ENCODE peak calls at places on chromosomes 7 and 10, in five cellular contexts. O is HEK293T, K is M059J, I is left cardiac atrium, S is WTC11. H is an unnamed sample.

GRCh38 chr10:95297402-95297801 is 6.6 kb upstream of the PDLIM1 start:
- DNase-seq in O (no peak), K (no peak), I (no peak), S (no peak), H (no peak)

GRCh38 chr10:124560377-124560776 is 98.8 kb downstream of the LHPP start:
- DNase-seq in O (no peak), K (no peak), I (peak; percentile 70), S (no peak), H (peak; percentile 39)

GRCh38 chr10:129161184-129161583 is 305.9 kb upstream of the MGMT start:
- DNase-seq in O (no peak), K (peak; percentile 60), I (no peak), S (peak; percentile 58), H (no peak)

GRCh38 chr10:26804418-26805393 is 56.1 kb downstream of the ABI1 start:
- DNase-seq in O (no peak), K (no peak), I (no peak), S (no peak), H (no peak)

GRCh38 chr7:111329367-111330234 is 232.7 kb downstream of the IMMP2L start:
- DNase-seq in O (no peak), K (peak; percentile 17), I (no peak), S (no peak), H (no peak)

GRCh38 chr10:74901867-74902439 is 75.6 kb downstream of the KAT6B start:
- DNase-seq in O (no peak), K (no peak), I (no peak), S (no peak), H (no peak)

GRCh38 chr10:35336921-35337741 is 822 bp downstream of the CCNY start:
- DNase-seq in O (peak; percentile 36), K (peak; percentile 31), I (peak; percentile 43), S (peak; percentile 57), H (peak; percentile 61)

GRCh38 chr10:14673189-14673947 is 101.3 kb downstream of the FAM107B start:
- DNase-seq in O (no peak), K (no peak), I (no peak), S (no peak), H (no peak)

GRCh38 chr7:155764432-155764798 is 47.8 kb downstream of the SHH start:
- DNase-seq in O (no peak), K (no peak), I (no peak), S (no peak), H (no peak)

GRCh38 chr10:70937661-70938060 is 49.3 kb upstream of the PCBD1 start:
- DNase-seq in O (no peak), K (no peak), I (no peak), S (no peak), H (no peak)

GRCh38 chr10:71598673-71599072 is 120.9 kb downstream of the C10orf105 start:
- DNase-seq in O (no peak), K (no peak), I (peak; percentile 84), S (no peak), H (peak; percentile 95)

GRCh38 chr10:60911216-60911615 is 32.8 kb downstream of the RHOBTB1 start:
- DNase-seq in O (no peak), K (no peak), I (no peak), S (no peak), H (no peak)

GRCh38 chr7:43220250-43220649 is 107.8 kb downstream of the HECW1 start:
- DNase-seq in O (no peak), K (peak; percentile 78), I (no peak), S (no peak), H (no peak)

GRCh38 chr7:73851410-73852338 is 9.3 kb upstream of the TMEM270 start:
- DNase-seq in O (no peak), K (peak; percentile 99), I (no peak), S (no peak), H (no peak)

GRCh38 chr10:13712799-13713581 is 126.2 kb downstream of the PRPF18 start:
- DNase-seq in O (no peak), K (peak; percentile 92), I (peak; percentile 89), S (no peak), H (peak; percentile 82)

GRCh38 chr10:49205206-49205605 is 17.0 kb upstream of the TMEM273 start:
- DNase-seq in O (no peak), K (no peak), I (no peak), S (no peak), H (no peak)

GRCh38 chr10:100586959-100587358 is 51.2 kb downstream of the HIF1AN start:
- DNase-seq in O (peak; percentile 2), K (no peak), I (no peak), S (no peak), H (no peak)

GRCh38 chr7:45661302-45661995 is 87.3 kb downstream of the ADCY1 start:
- DNase-seq in O (no peak), K (no peak), I (no peak), S (peak; percentile 3), H (no peak)

H was measured in adrenal gland.